ENCODE peak calls at places on chromosomes 5 and 9, in four cellular contexts. A is GM13976, W is IMR-90, Y is GM06990. Z is an unnamed sample.

GRCh38 chr5:20353481-20353880 is 365.5 kb upstream of the CDH18 start:
- DNase-seq in Y (no peak), A (no peak), W (no peak), Z (no peak)

GRCh38 chr5:163645421-163646416 is 140.3 kb downstream of the MAT2B start:
- DNase-seq in W (no peak), A (no peak), Y (no peak), Z (no peak)

GRCh38 chr9:97382099-97382718 is 29.7 kb upstream of the TDRD7 start:
- DNase-seq in A (no peak), Y (no peak), W (no peak), Z (no peak)

GRCh38 chr9:18666348-18666747 is 192.4 kb downstream of the ADAMTSL1 start:
- DNase-seq in W (peak), Y (no peak), A (no peak), Z (no peak)

GRCh38 chr9:9746826-9747225 is 866.0 kb downstream of the PTPRD start:
- DNase-seq in A (no peak), Y (no peak), W (no peak), Z (no peak)

GRCh38 chr9:121599186-121599871 is 52.1 kb upstream of the DAB2IP start:
- DNase-seq in A (peak), Y (no peak), W (peak), Z (no peak)

GRCh38 chr9:88477300-88477751 is 57.7 kb upstream of the NXNL2 start:
- DNase-seq in A (no peak), Y (no peak), W (peak), Z (peak)

GRCh38 chr5:160441352-160441781 is 19.7 kb downstream of the PTTG1 start:
- DNase-seq in A (no peak), W (peak), Y (no peak), Z (no peak)

GRCh38 chr5:21593261-21593660 is 1259.9 kb downstream of the CDH12 start:
- DNase-seq in A (no peak), Y (no peak), W (no peak), Z (no peak)

GRCh38 chr5:143635146-143635752 is 176.7 kb upstream of the HMHB1 start:
- DNase-seq in W (peak), A (no peak), Y (no peak), Z (no peak)